ENCODE peak calls at places on chromosomes 4 and X, in eight cellular contexts. Q, Y, A, S, V, W, G and J are unnamed samples.

GRCh38 chrX:47915886-47916493 is 79.3 kb downstream of the ZNF81 start:
- DNase-seq in A (no peak), Q (no peak), V (no peak), G (no peak), Y (no peak), S (no peak), W (no peak), J (no peak)

GRCh38 chr4:22824091-22824490 is 131.4 kb downstream of the GBA3 start:
- DNase-seq in G (no peak), A (no peak), S (no peak), W (no peak), Q (no peak), V (no peak), Y (no peak), J (no peak)

GRCh38 chr4:106775636-106776035 is 260.5 kb downstream of the DKK2 start:
- DNase-seq in A (no peak), V (no peak), W (no peak), S (no peak), G (no peak), Q (no peak), Y (no peak), J (peak)

GRCh38 chrX:155216940-155217450 is 735 bp downstream of the VBP1 start:
- DNase-seq in S (peak), G (no peak), Y (peak), A (no peak), Q (no peak), V (no peak), W (peak), J (peak)

GRCh38 chrX:129594781-129595180 is 54.7 kb downstream of the OCRL start:
- DNase-seq in Y (no peak), W (no peak), A (no peak), V (no peak), Q (no peak), G (no peak), S (no peak), J (no peak)

GRCh38 chrX:9171841-9172240 is 137.9 kb upstream of the FAM9B start:
- DNase-seq in G (no peak), V (no peak), S (peak), W (no peak), A (no peak), Y (peak), Q (no peak), J (peak)

GRCh38 chrX:24684048-24684447 is 9.7 kb upstream of the POLA1 start:
- DNase-seq in G (no peak), W (no peak), Y (no peak), S (no peak), Q (no peak), V (no peak), A (no peak), J (no peak)

GRCh38 chr4:896216-896615 is 35.9 kb downstream of the GAK start:
- DNase-seq in A (no peak), Y (no peak), V (no peak), G (no peak), Q (no peak), W (no peak), S (no peak), J (no peak)

GRCh38 chrX:108001218-108001814 is 19.1 kb upstream of the TEX13B start:
- DNase-seq in S (peak), G (peak), A (no peak), Q (no peak), W (peak), Y (peak), V (no peak), J (peak)

GRCh38 chr4:83212041-83212851 is 72.4 kb downstream of the COQ2 start:
- DNase-seq in S (no peak), W (peak), A (no peak), Q (no peak), V (peak), G (no peak), Y (no peak), J (no peak)

GRCh38 chr4:73341454-73341853 is 62.6 kb upstream of the ALB start:
- DNase-seq in W (peak), Q (no peak), Y (peak), G (peak), S (peak), A (no peak), V (no peak), J (peak)

GRCh38 chr4:121796283-121796682 is 4.8 kb upstream of the EXOSC9 start:
- DNase-seq in Y (no peak), G (no peak), S (no peak), A (no peak), W (no peak), Q (no peak), V (no peak), J (peak)

GRCh38 chr4:6926081-6926480 is 16.5 kb downstream of the TBC1D14 start:
- DNase-seq in W (no peak), Q (no peak), V (no peak), S (no peak), Y (no peak), G (no peak), A (no peak), J (no peak)

GRCh38 chr4:170017252-170017651 is 8.9 kb downstream of the MFAP3L start:
- DNase-seq in Q (no peak), G (no peak), V (no peak), Y (no peak), A (no peak), S (no peak), W (no peak), J (no peak)

GRCh38 chr4:111748157-111748556 is 397.1 kb upstream of the FAM241A start:
- DNase-seq in W (no peak), G (no peak), V (no peak), A (no peak), Q (no peak), Y (no peak), S (no peak), J (no peak)

GRCh38 chr4:8150152-8151090 is 8.2 kb downstream of the ABLIM2 start:
- DNase-seq in A (no peak), V (no peak), Y (no peak), S (no peak), W (no peak), Q (no peak), G (no peak), J (no peak)

GRCh38 chr4:138981930-138982390 is 33.6 kb upstream of the NOCT start:
- DNase-seq in V (no peak), G (peak), Y (peak), S (peak), W (no peak), Q (peak), A (no peak), J (peak)

GRCh38 chr4:112302320-112303274 is 5.4 kb downstream of the ALPK1 start:
- DNase-seq in A (no peak), Q (no peak), G (no peak), W (no peak), S (no peak), V (no peak), Y (no peak), J (no peak)

GRCh38 chr4:14863420-14864364 is 138.6 kb upstream of the CPEB2 start:
- DNase-seq in G (no peak), A (no peak), W (no peak), V (no peak), S (peak), Y (peak), Q (no peak), J (no peak)

GRCh38 chr4:108146819-108147218 is 21.9 kb downstream of the LEF1 start:
- DNase-seq in W (no peak), S (no peak), G (no peak), Y (no peak), V (no peak), A (no peak), Q (no peak), J (no peak)

GRCh38 chr4:105140684-105141490 is 5.8 kb upstream of the TET2 start:
- DNase-seq in A (no peak), S (peak), V (peak), G (no peak), Q (no peak), W (peak), Y (peak), J (no peak)

GRCh38 chr4:88442636-88443260 is 14.2 kb upstream of the HERC5 start:
- DNase-seq in S (peak), Y (no peak), A (no peak), Q (no peak), V (no peak), G (no peak), W (no peak), J (no peak)

GRCh38 chr4:68987007-68987406 is 35.4 kb upstream of the UGT2A3 start:
- DNase-seq in Y (no peak), S (no peak), A (no peak), G (no peak), W (no peak), V (no peak), Q (no peak), J (no peak)

GRCh38 chrX:67654301-67654700 is 110.5 kb downstream of the AR start:
- DNase-seq in Y (no peak), Q (no peak), A (no peak), S (no peak), V (no peak), W (no peak), G (no peak), J (no peak)

GRCh38 chr4:24519649-24520048 is 64.7 kb downstream of the DHX15 start:
- DNase-seq in W (no peak), Q (no peak), G (no peak), V (no peak), S (no peak), Y (peak), A (no peak), J (peak)

GRCh38 chrX:120302434-120302833 is 8.8 kb downstream of the TMEM255A start:
- DNase-seq in S (no peak), G (no peak), Q (no peak), Y (no peak), W (peak), V (peak), A (no peak), J (no peak)

GRCh38 chr4:94871644-94872305 is 114.0 kb downstream of the BMPR1B start:
- DNase-seq in G (no peak), Q (no peak), W (no peak), Y (peak), S (no peak), A (no peak), V (no peak), J (peak)

GRCh38 chr4:39716356-39716755 is 18.4 kb downstream of the UBE2K start:
- DNase-seq in W (no peak), Q (no peak), Y (no peak), V (no peak), S (no peak), A (no peak), G (no peak), J (no peak)

GRCh38 chr4:47722176-47722575 is 115.7 kb downstream of the CORIN start:
- DNase-seq in V (no peak), G (no peak), Y (no peak), Q (no peak), S (no peak), W (no peak), A (no peak), J (no peak)

GRCh38 chr4:103934178-103934789 is 214.5 kb upstream of the TACR3 start:
- DNase-seq in S (peak), A (no peak), W (peak), Q (no peak), G (peak), V (no peak), Y (peak), J (peak)